ENCODE peak calls at places on chromosomes 3 and 15, in four cellular contexts. R is midbrain, X is caudate nucleus, G is GM20000. C is an unnamed sample.

GRCh38 chr15:90412356-90413194 is 24.5 kb downstream of the IQGAP1 start:
- DNase-seq in G (peak; percentile 42), X (no peak), R (no peak), C (peak; percentile 37)

GRCh38 chr3:197023241-197023997 is 6.2 kb downstream of the MELTF start:
- DNase-seq in X (no peak), R (no peak), G (peak; percentile 83), C (peak; percentile 77)

GRCh38 chr3:61146010-61146569 is 105.2 kb downstream of the FHIT start:
- DNase-seq in R (no peak), G (no peak), X (no peak), C (no peak)

GRCh38 chr3:149564079-149564478 is 89.6 kb downstream of the TM4SF4 start:
- DNase-seq in R (no peak), G (no peak), X (no peak), C (no peak)

GRCh38 chr15:42084465-42085235 is 9.7 kb downstream of the PLA2G4D start:
- DNase-seq in X (peak; percentile 13), G (peak; percentile 83), R (peak; percentile 45), C (peak; percentile 80)

GRCh38 chr3:56536735-56537134 is 20.2 kb upstream of the CCDC66 start:
- DNase-seq in X (no peak), R (no peak), G (no peak), C (no peak)

GRCh38 chr3:157176108-157176507 is 16.2 kb upstream of the CCNL1 start:
- DNase-seq in G (no peak), R (no peak), X (no peak), C (no peak)

GRCh38 chr3:53216723-53217122 is 39.1 kb downstream of the TKT start:
- DNase-seq in G (no peak), R (no peak), X (no peak), C (no peak)

GRCh38 chr3:30437172-30437571 is 169.2 kb upstream of the TGFBR2 start:
- DNase-seq in X (no peak), G (no peak), R (no peak), C (no peak)

GRCh38 chr3:143443851-143444331 is 324.3 kb downstream of the CHST2 start:
- DNase-seq in G (no peak), R (no peak), X (no peak), C (no peak)

GRCh38 chr15:83911345-83911744 is 257.4 kb downstream of the ADAMTSL3 start:
- DNase-seq in R (no peak), G (no peak), X (no peak), C (no peak)

GRCh38 chr3:184155644-184156521 is 706 bp downstream of the DVL3 start:
- DNase-seq in X (no peak), R (peak; percentile 32), G (peak; percentile 69), C (peak; percentile 53)

GRCh38 chr15:84721381-84721780 is 5.4 kb upstream of the SEC11A start:
- DNase-seq in R (no peak), G (no peak), X (no peak), C (no peak)

GRCh38 chr15:95520922-95521321 is 809.6 kb upstream of the NR2F2 start:
- DNase-seq in G (no peak), X (no peak), R (no peak), C (no peak)

GRCh38 chr3:53478166-53478830 is 16.1 kb upstream of the CACNA1D start:
- DNase-seq in G (no peak), R (no peak), X (no peak), C (no peak)

C was measured in GM10248.